ENCODE peak calls at places on chromosomes 1 and 21, in six cellular contexts. E, Z, N, V, I and W are unnamed samples.

GRCh38 chr1:58714594-58714993 is 14.7 kb upstream of the MYSM1 start:
- DNase-seq in E (no peak), Z (no peak), N (no peak), V (no peak), I (no peak), W (no peak)

GRCh38 chr1:35691571-35692220 is 27.0 kb downstream of the C1orf216 start:
- DNase-seq in E (no peak), Z (no peak), N (no peak), V (no peak), I (no peak), W (no peak)

GRCh38 chr1:193104496-193104905 is 713 bp downstream of the GLRX2 start:
- DNase-seq in E (no peak), Z (no peak), N (peak; percentile 25), V (peak; percentile 6), I (peak; percentile 54), W (peak; percentile 9)

GRCh38 chr1:227268943-227269342 is 49.3 kb downstream of the CDC42BPA start:
- DNase-seq in E (no peak), Z (no peak), N (no peak), V (no peak), I (no peak), W (no peak)

GRCh38 chr1:30912913-30913652 is 4.5 kb upstream of the SDC3 start:
- DNase-seq in E (no peak), Z (peak; percentile 67), N (no peak), V (no peak), I (peak; percentile 67), W (no peak)

GRCh38 chr1:239603530-239603929 is 217.2 kb downstream of the CHRM3 start:
- DNase-seq in E (no peak), Z (no peak), N (no peak), V (no peak), I (no peak), W (no peak)

GRCh38 chr1:225928186-225929175 is 4.4 kb upstream of the PYCR2 start:
- DNase-seq in E (no peak), Z (no peak), N (no peak), V (no peak), I (no peak), W (no peak)

GRCh38 chr1:178513278-178513983 is 522 bp downstream of the TEX35 start:
- DNase-seq in E (no peak), Z (no peak), N (no peak), V (no peak), I (no peak), W (no peak)

GRCh38 chr1:203826175-203826574 is 30.8 kb downstream of the ZBED6 start:
- DNase-seq in E (no peak), Z (no peak), N (no peak), V (no peak), I (no peak), W (no peak)

GRCh38 chr1:60345621-60346020 is 272.1 kb upstream of the C1orf87 start:
- DNase-seq in E (no peak), Z (no peak), N (no peak), V (no peak), I (no peak), W (no peak)

GRCh38 chr1:225097175-225097574 is 167.7 kb downstream of the DNAH14 start:
- DNase-seq in E (no peak), Z (no peak), N (no peak), V (no peak), I (no peak), W (no peak)

GRCh38 chr21:45280969-45281368 is 6.7 kb downstream of the POFUT2 start:
- DNase-seq in E (no peak), Z (no peak), N (no peak), V (no peak), I (no peak), W (no peak)

GRCh38 chr21:45281411-45282282 is 6.0 kb downstream of the POFUT2 start:
- DNase-seq in E (no peak), Z (peak; percentile 59), N (no peak), V (peak; percentile 3), I (peak; percentile 5), W (peak; percentile 7)

GRCh38 chr21:45283611-45284455 is 3.9 kb downstream of the POFUT2 start:
- DNase-seq in E (no peak), Z (peak; percentile 38), N (no peak), V (peak; percentile 3), I (no peak), W (no peak)

GRCh38 chr21:45283019-45283610 is 4.6 kb downstream of the POFUT2 start:
- DNase-seq in E (no peak), Z (peak; percentile 36), N (no peak), V (peak; percentile 3), I (no peak), W (no peak)

GRCh38 chr21:45282283-45283018 is 5.2 kb downstream of the POFUT2 start:
- DNase-seq in E (no peak), Z (peak; percentile 24), N (no peak), V (peak; percentile 1), I (no peak), W (no peak)
- H3K4me3 ChIP-seq in E (no peak overlapping the region), Z (no peak overlapping the region), N (no peak overlapping the region), V (no peak overlapping the region), I (no peak overlapping the region), W (no peak overlapping the region)

GRCh38 chr1:168610111-168610510 is 33.7 kb downstream of the XCL1 start:
- DNase-seq in E (no peak), Z (no peak), N (no peak), V (no peak), I (no peak), W (no peak)
- TF ChIP-seq CTCF in E (no peak), Z (no peak), N (no peak), V (no peak), I (no peak), W (no peak)

DNA sequence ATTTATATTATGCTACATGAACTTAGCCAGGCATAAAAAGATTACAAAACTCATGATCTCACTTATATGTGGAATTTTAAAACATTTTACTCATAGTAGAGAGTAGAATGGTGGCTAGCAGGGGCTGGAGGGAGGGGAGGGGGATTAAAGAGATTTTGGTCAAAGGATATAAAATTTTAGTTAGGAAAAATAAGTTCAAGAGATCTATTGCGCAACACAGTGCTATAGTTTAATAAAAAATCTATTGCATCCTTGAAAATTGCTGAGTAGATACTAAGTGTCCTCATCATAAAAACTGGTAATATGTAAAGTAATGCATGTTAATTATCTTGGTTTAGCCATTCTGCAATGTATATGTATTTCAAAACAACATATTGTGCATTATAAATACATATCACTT is 635.6 kb upstream of the NEGR1 start:
- DNase-seq in E (no peak), Z (no peak), N (no peak), V (no peak), I (no peak), W (no peak)
- H3K4me1 ChIP-seq in E (no peaks in the 10 kb centered on the region), Z (no peaks in the 10 kb centered on the region), N (no peaks in the 10 kb centered on the region), V (no peaks in the 10 kb centered on the region), I (no peaks in the 10 kb centered on the region), W (no peaks in the 10 kb centered on the region)

GRCh38 chr1:27704958-27705357 is 20.8 kb upstream of the FAM76A start:
- DNase-seq in E (no peak), Z (no peak), N (no peak), V (no peak), I (no peak), W (no peak)
- H3K4me3 ChIP-seq in E (no peak overlapping the region), Z (no peak overlapping the region), N (no peak overlapping the region), V (no peak overlapping the region), I (no peak overlapping the region), W (no peak overlapping the region)

DNA sequence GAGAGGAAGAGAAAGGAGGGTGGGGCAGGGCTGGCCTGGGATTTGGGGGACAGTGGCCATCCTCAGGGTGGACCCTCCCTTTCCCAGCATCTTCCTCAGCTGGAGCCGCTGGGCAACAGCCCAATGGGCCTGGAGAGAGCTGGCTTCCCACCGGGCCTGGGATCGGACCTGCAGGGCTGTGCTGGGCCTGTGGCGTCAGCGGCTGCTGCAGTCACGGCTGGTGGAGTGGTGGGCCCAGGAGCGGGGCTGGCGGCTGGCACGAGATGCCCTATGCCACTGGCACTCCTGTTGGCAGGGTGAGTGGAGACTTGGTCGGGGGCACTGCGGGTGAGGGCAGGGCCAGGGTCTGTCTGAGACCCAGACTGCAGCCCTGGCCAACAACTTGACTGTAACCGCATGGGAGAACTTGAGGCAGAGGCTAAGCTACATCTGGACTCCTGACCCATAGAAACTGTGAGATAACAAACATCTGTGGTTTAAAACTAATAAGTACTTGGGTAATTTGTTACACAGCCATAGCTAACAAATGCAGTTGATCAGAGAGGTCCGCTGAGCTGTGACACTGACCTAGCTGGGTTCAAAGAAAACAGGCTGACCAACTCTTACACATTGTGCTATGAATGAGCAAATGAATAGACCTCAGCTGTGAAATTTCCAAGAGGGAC is 17.9 kb downstream of the C1orf167 start:
- DNase-seq in E (no peak), Z (no peak), N (no peak), V (no peak), I (no peak), W (no peak)
- TF ChIP-seq CTCF in E (no peak), Z (no peak), N (no peak), V (no peak), I (no peak), W (no peak)

DNA sequence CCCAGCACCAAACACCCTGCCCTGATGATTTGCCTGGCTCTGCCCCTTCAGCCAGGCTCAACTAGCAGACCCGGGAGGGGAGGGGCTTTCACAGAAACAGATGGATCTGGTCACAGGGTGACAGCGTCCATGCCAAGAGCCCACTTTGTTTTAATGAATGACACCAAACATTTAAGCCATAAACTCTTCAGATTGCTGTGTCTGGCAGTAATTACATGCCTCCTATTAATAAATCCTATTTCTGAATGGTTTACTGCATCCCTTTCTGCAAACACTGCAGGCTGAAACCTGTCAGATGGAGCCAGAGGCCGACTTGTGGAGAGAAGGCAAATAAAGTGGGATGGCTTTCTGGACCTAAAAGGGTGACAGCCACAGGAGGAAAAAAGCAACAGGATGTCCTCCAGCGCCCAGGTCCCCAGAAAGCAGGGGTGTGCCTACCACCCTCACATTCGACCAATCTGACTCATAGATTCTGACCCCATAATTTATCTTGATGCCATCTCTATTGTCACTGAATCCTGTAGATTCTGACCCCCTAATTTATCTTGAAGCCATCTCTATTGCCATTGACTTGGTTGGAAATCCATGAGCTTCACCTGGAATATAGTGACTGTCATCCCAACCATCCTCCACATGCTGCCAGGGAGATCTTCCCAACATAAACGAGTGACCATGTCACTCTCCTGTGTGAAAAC is 200.8 kb downstream of the PLPP3 start:
- DNase-seq in E (no peak), Z (no peak), N (no peak), V (no peak), I (no peak), W (no peak)
- H3K4me1 ChIP-seq in E (peaks cover 49% of the 10 kb centered on the region), Z (peaks cover 39% of the 10 kb centered on the region), N (no peaks in the 10 kb centered on the region), V (no peaks in the 10 kb centered on the region), I (no peaks in the 10 kb centered on the region), W (no peaks in the 10 kb centered on the region)

DNA sequence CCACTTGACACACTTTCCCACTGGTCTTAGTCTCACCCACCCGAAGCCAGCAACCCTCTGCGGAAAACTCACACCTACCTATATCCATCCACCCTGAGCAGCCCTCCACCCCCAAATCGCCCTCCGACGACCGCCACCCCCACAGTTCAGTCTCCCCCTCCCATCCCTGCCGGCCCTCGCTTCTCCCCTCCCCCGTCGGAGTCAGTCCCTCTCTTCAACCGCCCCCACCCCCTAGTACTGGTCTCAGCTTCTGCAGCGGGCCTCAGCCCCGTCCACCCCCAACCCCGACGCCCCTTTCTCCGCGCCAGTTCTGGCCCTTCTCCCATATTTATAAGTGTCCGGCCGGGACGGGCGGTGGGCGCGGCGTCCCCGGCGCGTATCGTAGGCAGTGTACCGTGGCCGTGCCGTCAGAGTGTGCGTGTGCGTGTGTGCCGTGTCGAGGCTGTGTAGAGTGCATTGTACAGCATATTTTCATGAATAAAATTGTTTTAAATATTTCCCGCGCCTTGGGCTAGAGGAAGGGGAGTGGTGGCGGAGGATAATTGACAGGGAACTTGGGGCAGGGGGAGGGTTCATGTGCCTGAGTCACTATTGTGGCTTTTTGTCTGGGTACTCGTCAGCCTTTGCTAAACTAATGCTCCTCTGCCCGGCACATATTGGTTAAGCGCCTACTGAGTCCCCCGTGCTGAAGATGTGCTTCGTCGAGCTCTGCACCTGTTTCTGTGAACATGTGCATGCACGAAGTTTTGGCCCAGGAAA is 22.0 kb downstream of the FOXO6 start:
- DNase-seq in E (peak; percentile 66), Z (peak; percentile 54), N (no peak), V (peak; percentile 40), I (no peak), W (peak; percentile 57)
- H3K4me3 ChIP-seq in E (peak overlapping the region; percentile 91), Z (peak overlapping the region; percentile 64), N (no peak overlapping the region), V (no peak overlapping the region), I (no peak overlapping the region), W (peak overlapping the region; percentile 46)